ENCODE peak calls at places on chromosome 11, in four cellular contexts. B is fibroblast of lung, U is brain microvascular endothelial cell, E is LNCaP clone FGC. Z is an unnamed sample.

GRCh38 chr11:70825893-70826540 is 426.4 kb downstream of the SHANK2 start:
- DNase-seq in E (no peak), B (no peak), U (no peak), Z (no peak)

GRCh38 chr11:126153999-126154398 is 57.5 kb downstream of the RPUSD4 start:
- DNase-seq in U (no peak), B (peak), E (no peak), Z (no peak)

GRCh38 chr11:128757235-128757711 is 63.4 kb downstream of the FLI1 start:
- DNase-seq in B (peak), E (no peak), U (peak), Z (no peak)

GRCh38 chr11:33375688-33376311 is 118.6 kb downstream of the HIPK3 start:
- DNase-seq in U (no peak), B (peak), E (no peak), Z (no peak)

GRCh38 chr11:6576471-6577373 is 26.7 kb downstream of the RRP8 start:
- DNase-seq in U (no peak), B (peak), E (no peak), Z (no peak)

GRCh38 chr11:120554771-120555432 is 43.4 kb downstream of the GRIK4 start:
- DNase-seq in B (peak), U (no peak), E (no peak), Z (no peak)

GRCh38 chr11:8309862-8310261 is 46.2 kb upstream of the LMO1 start:
- DNase-seq in U (no peak), B (no peak), E (no peak), Z (no peak)

GRCh38 chr11:126431401-126432064 is 76.0 kb downstream of the ST3GAL4 start:
- DNase-seq in U (peak), E (no peak), B (peak), Z (peak)

GRCh38 chr11:61357233-61357893 is 4.3 kb downstream of the CYB561A3 start:
- DNase-seq in U (no peak), E (no peak), B (no peak), Z (no peak)

GRCh38 chr11:61359541-61359940 is 2.1 kb downstream of the CYB561A3 start:
- DNase-seq in U (no peak), B (no peak), E (no peak), Z (no peak)

GRCh38 chr11:61356701-61357100 is 5.0 kb downstream of the CYB561A3 start:
- DNase-seq in E (no peak), U (no peak), B (no peak), Z (no peak)

GRCh38 chr11:61358566-61358965 is 3.1 kb downstream of the CYB561A3 start:
- DNase-seq in B (no peak), E (no peak), U (no peak), Z (no peak)

GRCh38 chr11:61357894-61358239 is 3.8 kb downstream of the CYB561A3 start:
- DNase-seq in E (no peak), U (no peak), B (no peak), Z (no peak)
- H3K4me3 ChIP-seq in E (no peak), U (no peak), B (no peak), Z (no peak)

DNA sequence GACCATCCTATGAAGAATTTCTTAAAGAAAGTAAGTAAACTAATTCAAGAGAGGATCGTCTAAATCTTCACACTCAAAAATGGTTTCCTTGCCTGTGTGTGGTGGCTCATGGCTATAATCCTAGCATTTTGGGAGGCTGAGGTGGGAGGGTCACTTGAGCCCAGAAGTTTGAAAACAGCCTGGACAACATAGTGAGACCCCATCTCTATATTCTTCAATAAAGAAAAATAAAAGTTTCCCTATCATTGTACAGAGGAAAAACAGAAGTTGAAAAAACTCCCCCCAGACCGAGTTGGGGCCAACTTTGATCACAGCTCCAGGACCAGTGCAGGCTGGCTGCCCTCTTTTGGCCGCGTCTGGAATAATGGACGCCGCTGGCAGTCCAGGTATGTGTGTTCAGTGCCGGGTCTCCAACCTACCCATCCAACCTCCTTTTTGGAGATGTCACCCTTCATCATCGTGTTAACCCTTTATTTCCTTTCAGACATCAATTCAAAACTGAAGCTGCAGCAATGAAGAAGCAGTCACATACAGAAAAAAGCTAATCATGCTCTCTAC is 3.0 kb downstream of the RPS25 start:
- DNase-seq in B (no peak), U (no peak), E (no peak), Z (no peak)
- TF ChIP-seq CTCF in B (no peak), U (peak), E (peak), Z (no peak)

DNA sequence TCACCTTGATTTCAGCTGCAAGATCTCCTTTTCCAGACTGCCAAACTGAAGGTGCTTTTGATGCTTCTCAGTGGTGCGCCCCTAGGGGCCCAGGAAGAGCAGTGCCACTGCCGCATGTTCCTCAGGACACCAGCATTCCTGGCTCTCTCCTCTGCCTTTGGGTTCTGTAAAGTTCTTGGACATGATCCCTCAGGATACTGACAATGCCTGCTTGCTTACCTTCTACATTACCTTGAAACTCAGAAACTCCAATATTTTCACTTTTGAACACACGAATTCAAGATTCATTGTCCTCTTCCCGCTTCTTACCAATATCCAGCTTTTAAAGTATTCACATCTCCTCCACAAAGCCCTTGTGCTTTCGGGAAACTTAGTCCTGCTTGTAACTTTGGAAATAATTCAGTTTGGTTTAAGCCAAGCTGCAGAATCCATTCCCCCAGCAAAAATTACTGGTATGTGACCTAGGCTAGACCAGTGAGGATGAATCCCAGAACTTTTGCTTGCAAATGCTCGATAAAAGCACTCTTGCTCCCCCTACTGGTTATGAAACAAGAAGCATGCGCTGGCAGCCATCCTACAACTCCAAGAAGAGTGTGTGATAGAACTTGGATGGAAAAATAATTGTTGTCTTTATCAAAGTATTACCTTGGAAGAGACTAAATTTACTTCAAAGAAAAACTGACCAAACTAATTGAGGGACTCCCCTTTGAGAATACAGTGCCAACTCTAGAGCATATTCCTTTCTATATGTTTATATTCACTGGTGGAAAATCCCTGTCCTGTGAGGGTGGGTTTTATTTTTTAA is 16.5 kb upstream of the OR5B21 start:
- DNase-seq in E (peak), U (peak), B (peak), Z (peak)
- H3K4me3 ChIP-seq in E (no peak), U (peak), B (peak), Z (no peak)

DNA sequence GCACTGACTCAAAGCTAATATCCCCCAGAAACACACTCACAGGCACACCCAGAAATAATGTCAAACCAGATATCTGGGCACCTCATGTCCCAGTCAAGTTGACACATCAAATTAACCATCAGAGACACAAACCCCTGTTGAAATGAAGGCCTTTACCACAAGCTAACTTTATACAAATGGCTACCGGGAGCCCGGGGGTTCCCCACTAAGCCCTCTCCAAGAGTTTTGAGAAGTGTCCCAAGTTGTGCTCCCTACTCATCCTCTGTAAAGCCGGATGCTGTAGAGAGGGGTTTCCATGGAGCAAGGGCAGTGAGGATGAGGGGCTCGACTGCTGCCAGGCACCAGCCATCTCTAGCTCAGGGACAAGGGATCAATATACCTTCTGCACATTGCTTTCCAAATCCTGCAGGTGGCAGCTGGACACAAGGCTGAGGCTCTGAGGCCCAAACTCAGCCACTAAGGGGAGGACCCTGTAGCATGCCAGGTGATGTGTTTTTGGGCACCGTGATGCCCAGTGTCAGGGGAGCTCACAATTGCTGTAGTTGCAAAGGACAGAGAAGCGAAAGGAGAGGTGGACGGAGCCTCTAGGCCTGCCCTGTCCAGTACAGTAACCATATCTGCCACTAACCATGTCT is 145.7 kb downstream of the TTC17 start:
- DNase-seq in B (peak), E (no peak), U (peak), Z (no peak)
- TF ChIP-seq CTCF in B (peak), E (peak), U (peak), Z (peak)

GRCh38 chr11:121891134-121891533 is 224.9 kb downstream of the BLID start:
- DNase-seq in E (no peak), B (no peak), U (no peak), Z (no peak)
- H3K4me3 ChIP-seq in E (no peak), B (no peak), U (no peak), Z (no peak)